ENCODE peak calls at places on chromosome 2, in five cellular contexts. N, Z, C, Y and G are unnamed samples.

GRCh38 chr2:37287966-37288365 is 36.7 kb downstream of the PRKD3 start:
- DNase-seq in N (no peak), Z (no peak), C (no peak), Y (no peak), G (no peak)

GRCh38 chr2:62201307-62201706 is 5.4 kb downstream of the B3GNT2 start:
- DNase-seq in N (peak), Z (peak), C (no peak), Y (no peak), G (no peak)

GRCh38 chr2:196653843-196654242 is 14.3 kb downstream of the CCDC150 start:
- DNase-seq in N (no peak), Z (no peak), C (no peak), Y (no peak), G (no peak)

GRCh38 chr2:40369619-40370397 is 82.1 kb downstream of the SLC8A1 start:
- DNase-seq in N (no peak), Z (peak), C (no peak), Y (no peak), G (no peak)

GRCh38 chr2:120224735-120225548 is 1.7 kb upstream of the TMEM185B start:
- DNase-seq in N (no peak), Z (no peak), C (no peak), Y (no peak), G (no peak)

GRCh38 chr2:236001166-236001828 is 166.9 kb downstream of the GBX2 start:
- DNase-seq in N (no peak), Z (no peak), C (no peak), Y (no peak), G (no peak)

GRCh38 chr2:85446296-85447221 is 28.0 kb downstream of the SH2D6 start:
- DNase-seq in N (no peak), Z (peak), C (no peak), Y (no peak), G (no peak)

GRCh38 chr2:30653847-30654246 is 153.4 kb downstream of the CAPN13 start:
- DNase-seq in N (no peak), Z (peak), C (no peak), Y (no peak), G (no peak)

GRCh38 chr2:33304032-33304864 is 172.2 kb upstream of the RASGRP3 start:
- DNase-seq in N (no peak), Z (no peak), C (no peak), Y (no peak), G (no peak)

GRCh38 chr2:40343904-40344303 is 108.0 kb downstream of the SLC8A1 start:
- DNase-seq in N (no peak), Z (peak), C (no peak), Y (no peak), G (no peak)

GRCh38 chr2:239282448-239283287 is 118.2 kb downstream of the HDAC4 start:
- DNase-seq in N (no peak), Z (no peak), C (no peak), Y (no peak), G (no peak)

GRCh38 chr2:144402282-144402681 is 117.6 kb downstream of the ZEB2 start:
- DNase-seq in N (no peak), Z (peak), C (no peak), Y (no peak), G (no peak)

GRCh38 chr2:68320118-68320641 is 431 bp upstream of the CNRIP1 start:
- DNase-seq in N (peak), Z (no peak), C (peak), Y (no peak), G (no peak)

GRCh38 chr2:223315813-223316212 is 263.8 kb downstream of the KCNE4 start:
- DNase-seq in N (no peak), Z (peak), C (no peak), Y (no peak), G (no peak)

GRCh38 chr2:150135223-150135883 is 352.1 kb downstream of the RND3 start:
- DNase-seq in N (no peak), Z (no peak), C (no peak), Y (no peak), G (no peak)

GRCh38 chr2:202944403-202944802 is 32.3 kb downstream of the CARF start:
- DNase-seq in N (no peak), Z (peak), C (no peak), Y (no peak), G (no peak)

GRCh38 chr2:30180230-30180629 is 33.4 kb downstream of the YPEL5 start:
- DNase-seq in N (no peak), Z (no peak), C (no peak), Y (peak), G (no peak)

GRCh38 chr2:133674433-133675331 is 106.4 kb upstream of the NCKAP5 start:
- DNase-seq in N (peak), Z (peak), C (no peak), Y (no peak), G (peak)

GRCh38 chr2:1968222-1968987 is 224.1 kb upstream of the PXDN start:
- DNase-seq in N (no peak), Z (no peak), C (no peak), Y (no peak), G (no peak)

GRCh38 chr2:123546348-123546747 is 478.7 kb upstream of the CNTNAP5 start:
- DNase-seq in N (no peak), Z (no peak), C (no peak), Y (no peak), G (no peak)

GRCh38 chr2:23988371-23988770 is 21.5 kb upstream of the MFSD2B start:
- DNase-seq in N (no peak), Z (peak), C (no peak), Y (no peak), G (no peak)

GRCh38 chr2:172113617-172114016 is 10.9 kb upstream of the DLX2 start:
- DNase-seq in N (no peak), Z (peak), C (no peak), Y (no peak), G (no peak)

GRCh38 chr2:206368484-206368883 is 74.8 kb upstream of the ADAM23 start:
- DNase-seq in N (no peak), Z (no peak), C (no peak), Y (no peak), G (no peak)

GRCh38 chr2:199596549-199596948 is 138.8 kb upstream of the SATB2 start:
- DNase-seq in N (peak), Z (peak), C (no peak), Y (no peak), G (no peak)

GRCh38 chr2:52629531-52629930 is 1138.1 kb upstream of the CHAC2 start:
- DNase-seq in N (no peak), Z (no peak), C (no peak), Y (no peak), G (no peak)

GRCh38 chr2:135047295-135047694 is at the start of gene MAP3K19:
- DNase-seq in N (no peak), Z (no peak), C (no peak), Y (no peak), G (no peak)

GRCh38 chr2:230254152-230254881 is 28.8 kb downstream of the SP140 start:
- DNase-seq in N (no peak), Z (no peak), C (no peak), Y (no peak), G (no peak)

GRCh38 chr2:220648628-220649027 is 923.5 kb downstream of the EPHA4 start:
- DNase-seq in N (no peak), Z (no peak), C (no peak), Y (no peak), G (no peak)

GRCh38 chr2:98875081-98875728 is 60.8 kb downstream of the CRACDL start:
- DNase-seq in N (no peak), Z (no peak), C (no peak), Y (no peak), G (no peak)

GRCh38 chr2:3126686-3127278 is 250.8 kb downstream of the EIPR1 start:
- DNase-seq in N (no peak), Z (no peak), C (no peak), Y (peak), G (no peak)

GRCh38 chr2:195759877-195760276 is 102.9 kb downstream of the SLC39A10 start:
- DNase-seq in N (no peak), Z (no peak), C (no peak), Y (no peak), G (no peak)

GRCh38 chr2:106104332-106105062 is 89.6 kb downstream of the UXS1 start:
- DNase-seq in N (peak), Z (peak), C (peak), Y (no peak), G (peak)

GRCh38 chr2:240839152-240840143 is 19.4 kb upstream of the KIF1A start:
- DNase-seq in N (no peak), Z (peak), C (no peak), Y (no peak), G (no peak)